ENCODE peak calls at places on chromosomes 6 and 20, in ten cellular contexts. One of them, this sample, is unnamed.
A peak's percentile ranks its signal among the peaks of the same experiment; 100 is the strongest.

GRCh38 chr6:34476941-34477340 is 11.1 kb downstream of the PACSIN1 start:
- DNase-seq in fibroblast of villous mesenchyme: no peak
- DNase-seq in brain microvascular endothelial cell: no peak
- DNase-seq in A549: no peak
- DNase-seq in neural crest cell: no peak
- DNase-seq in omental fat pad: no peak
- DNase-seq in tibial artery: no peak
- DNase-seq in foreskin keratinocyte: no peak
- DNase-seq in GM23338: no peak
- DNase-seq in CD8-positive, alpha-beta T cell: no peak
- DNase-seq in this sample: no peak

GRCh38 chr6:157265186-157265585 is 58.1 kb downstream of the TMEM242 start:
- DNase-seq in fibroblast of villous mesenchyme: no peak
- DNase-seq in brain microvascular endothelial cell: no peak
- DNase-seq in A549: no peak
- DNase-seq in neural crest cell: no peak
- DNase-seq in omental fat pad: no peak
- DNase-seq in tibial artery: peak; percentile 58
- DNase-seq in foreskin keratinocyte: no peak
- DNase-seq in GM23338: no peak
- DNase-seq in CD8-positive, alpha-beta T cell: no peak
- DNase-seq in this sample: no peak

GRCh38 chr6:151209071-151209831 is 30.5 kb upstream of the AKAP12 start:
- DNase-seq in fibroblast of villous mesenchyme: no peak
- DNase-seq in brain microvascular endothelial cell: peak; percentile 21
- DNase-seq in A549: peak; percentile 15
- DNase-seq in neural crest cell: no peak
- DNase-seq in omental fat pad: no peak
- DNase-seq in tibial artery: no peak
- DNase-seq in foreskin keratinocyte: peak; percentile 61
- DNase-seq in GM23338: no peak
- DNase-seq in CD8-positive, alpha-beta T cell: no peak
- DNase-seq in this sample: no peak

GRCh38 chr20:1664911-1665310 is 7.3 kb upstream of the SIRPG start:
- DNase-seq in fibroblast of villous mesenchyme: no peak
- DNase-seq in brain microvascular endothelial cell: no peak
- DNase-seq in A549: no peak
- DNase-seq in neural crest cell: no peak
- DNase-seq in omental fat pad: no peak
- DNase-seq in tibial artery: no peak
- DNase-seq in foreskin keratinocyte: no peak
- DNase-seq in GM23338: no peak
- DNase-seq in CD8-positive, alpha-beta T cell: peak; percentile 76
- DNase-seq in this sample: no peak

GRCh38 chr6:35371494-35372262 is 29.3 kb downstream of the PPARD start:
- DNase-seq in fibroblast of villous mesenchyme: no peak
- DNase-seq in brain microvascular endothelial cell: no peak
- DNase-seq in A549: no peak
- DNase-seq in neural crest cell: no peak
- DNase-seq in omental fat pad: no peak
- DNase-seq in tibial artery: no peak
- DNase-seq in foreskin keratinocyte: no peak
- DNase-seq in GM23338: no peak
- DNase-seq in CD8-positive, alpha-beta T cell: no peak
- DNase-seq in this sample: no peak

GRCh38 chr20:888057-888456 is 28.1 kb downstream of the ANGPT4 start:
- DNase-seq in fibroblast of villous mesenchyme: no peak
- DNase-seq in brain microvascular endothelial cell: no peak
- DNase-seq in A549: no peak
- DNase-seq in neural crest cell: no peak
- DNase-seq in omental fat pad: no peak
- DNase-seq in tibial artery: no peak
- DNase-seq in foreskin keratinocyte: no peak
- DNase-seq in GM23338: no peak
- DNase-seq in CD8-positive, alpha-beta T cell: no peak
- DNase-seq in this sample: no peak

GRCh38 chr6:170134077-170135040 is 156.5 kb downstream of the DLL1 start:
- DNase-seq in fibroblast of villous mesenchyme: no peak
- DNase-seq in brain microvascular endothelial cell: no peak
- DNase-seq in A549: no peak
- DNase-seq in neural crest cell: no peak
- DNase-seq in omental fat pad: no peak
- DNase-seq in tibial artery: peak; percentile 60
- DNase-seq in foreskin keratinocyte: no peak
- DNase-seq in GM23338: no peak
- DNase-seq in CD8-positive, alpha-beta T cell: peak; percentile 38
- DNase-seq in this sample: no peak

GRCh38 chr20:38215789-38216182 is 44.7 kb downstream of the KIAA1755 start:
- DNase-seq in fibroblast of villous mesenchyme: no peak
- DNase-seq in brain microvascular endothelial cell: no peak
- DNase-seq in A549: no peak
- DNase-seq in neural crest cell: no peak
- DNase-seq in omental fat pad: no peak
- DNase-seq in tibial artery: peak; percentile 9
- DNase-seq in foreskin keratinocyte: no peak
- DNase-seq in GM23338: no peak
- DNase-seq in CD8-positive, alpha-beta T cell: no peak
- DNase-seq in this sample: no peak

GRCh38 chr20:11387189-11387754 is 530.4 kb upstream of the BTBD3 start:
- DNase-seq in fibroblast of villous mesenchyme: peak; percentile 92
- DNase-seq in brain microvascular endothelial cell: peak; percentile 89
- DNase-seq in A549: peak; percentile 43
- DNase-seq in neural crest cell: no peak
- DNase-seq in omental fat pad: no peak
- DNase-seq in tibial artery: no peak
- DNase-seq in foreskin keratinocyte: peak; percentile 97
- DNase-seq in GM23338: no peak
- DNase-seq in CD8-positive, alpha-beta T cell: no peak
- DNase-seq in this sample: no peak

GRCh38 chr6:40577672-40578071 is 9.5 kb downstream of the LRFN2 start:
- DNase-seq in fibroblast of villous mesenchyme: no peak
- DNase-seq in brain microvascular endothelial cell: no peak
- DNase-seq in A549: no peak
- DNase-seq in neural crest cell: no peak
- DNase-seq in omental fat pad: no peak
- DNase-seq in tibial artery: no peak
- DNase-seq in foreskin keratinocyte: no peak
- DNase-seq in GM23338: no peak
- DNase-seq in CD8-positive, alpha-beta T cell: no peak
- DNase-seq in this sample: no peak

GRCh38 chr6:157381631-157382621 is 936 bp downstream of the ZDHHC14 start:
- DNase-seq in fibroblast of villous mesenchyme: peak; percentile 51
- DNase-seq in brain microvascular endothelial cell: peak; percentile 40
- DNase-seq in A549: peak; percentile 28
- DNase-seq in neural crest cell: peak; percentile 20
- DNase-seq in omental fat pad: peak; percentile 52
- DNase-seq in tibial artery: peak; percentile 77
- DNase-seq in foreskin keratinocyte: peak; percentile 41
- DNase-seq in GM23338: peak; percentile 55
- DNase-seq in CD8-positive, alpha-beta T cell: peak; percentile 72
- DNase-seq in this sample: no peak

GRCh38 chr6:136440187-136440582 is 110.0 kb downstream of the MAP7 start:
- DNase-seq in fibroblast of villous mesenchyme: no peak
- DNase-seq in brain microvascular endothelial cell: no peak
- DNase-seq in A549: no peak
- DNase-seq in neural crest cell: no peak
- DNase-seq in omental fat pad: no peak
- DNase-seq in tibial artery: no peak
- DNase-seq in foreskin keratinocyte: peak; percentile 62
- DNase-seq in GM23338: no peak
- DNase-seq in CD8-positive, alpha-beta T cell: no peak
- DNase-seq in this sample: no peak

GRCh38 chr6:10414766-10415592 is at the start of gene TFAP2A:
- DNase-seq in fibroblast of villous mesenchyme: peak; percentile 20
- DNase-seq in brain microvascular endothelial cell: peak; percentile 16
- DNase-seq in A549: peak; percentile 59
- DNase-seq in neural crest cell: no peak
- DNase-seq in omental fat pad: no peak
- DNase-seq in tibial artery: no peak
- DNase-seq in foreskin keratinocyte: peak; percentile 96
- DNase-seq in GM23338: peak; percentile 95
- DNase-seq in CD8-positive, alpha-beta T cell: no peak
- DNase-seq in this sample: no peak

GRCh38 chr20:45257161-45257560 is 2.8 kb upstream of the SLPI start:
- DNase-seq in fibroblast of villous mesenchyme: no peak
- DNase-seq in brain microvascular endothelial cell: no peak
- DNase-seq in A549: no peak
- DNase-seq in neural crest cell: no peak
- DNase-seq in omental fat pad: no peak
- DNase-seq in tibial artery: no peak
- DNase-seq in foreskin keratinocyte: peak; percentile 17
- DNase-seq in GM23338: no peak
- DNase-seq in CD8-positive, alpha-beta T cell: no peak
- DNase-seq in this sample: no peak

GRCh38 chr6:159931112-159931511 is 37.8 kb upstream of the IGF2R start:
- DNase-seq in fibroblast of villous mesenchyme: no peak
- DNase-seq in brain microvascular endothelial cell: no peak
- DNase-seq in A549: no peak
- DNase-seq in neural crest cell: no peak
- DNase-seq in omental fat pad: no peak
- DNase-seq in tibial artery: no peak
- DNase-seq in foreskin keratinocyte: no peak
- DNase-seq in GM23338: no peak
- DNase-seq in CD8-positive, alpha-beta T cell: no peak
- DNase-seq in this sample: no peak

GRCh38 chr6:156794963-156795362 is 17.8 kb downstream of the ARID1B start:
- DNase-seq in fibroblast of villous mesenchyme: no peak
- DNase-seq in brain microvascular endothelial cell: no peak
- DNase-seq in A549: no peak
- DNase-seq in neural crest cell: no peak
- DNase-seq in omental fat pad: no peak
- DNase-seq in tibial artery: no peak
- DNase-seq in foreskin keratinocyte: no peak
- DNase-seq in GM23338: no peak
- DNase-seq in CD8-positive, alpha-beta T cell: no peak
- DNase-seq in this sample: no peak

GRCh38 chr6:122180132-122180531 is 219.3 kb upstream of the HSF2 start:
- DNase-seq in fibroblast of villous mesenchyme: peak; percentile 32
- DNase-seq in brain microvascular endothelial cell: no peak
- DNase-seq in A549: no peak
- DNase-seq in neural crest cell: no peak
- DNase-seq in omental fat pad: no peak
- DNase-seq in tibial artery: no peak
- DNase-seq in foreskin keratinocyte: no peak
- DNase-seq in GM23338: no peak
- DNase-seq in CD8-positive, alpha-beta T cell: no peak
- DNase-seq in this sample: no peak
- TF ChIP-seq CTCF in fibroblast of villous mesenchyme: peak; percentile 45
- TF ChIP-seq CTCF in brain microvascular endothelial cell: peak; percentile 49
- TF ChIP-seq CTCF in A549: no peak
- TF ChIP-seq CTCF in neural crest cell: peak; percentile 25
- TF ChIP-seq CTCF in omental fat pad: no peak
- TF ChIP-seq CTCF in tibial artery: no peak
- TF ChIP-seq CTCF in foreskin keratinocyte: peak; percentile 26
- TF ChIP-seq CTCF in GM23338: peak; percentile 64
- TF ChIP-seq CTCF in CD8-positive, alpha-beta T cell: no peak
- TF ChIP-seq CTCF in this sample: peak; percentile 46

GRCh38 chr6:24524801-24525200 is 30.0 kb downstream of the ALDH5A1 start:
- DNase-seq in fibroblast of villous mesenchyme: peak; percentile 53
- DNase-seq in brain microvascular endothelial cell: peak; percentile 51
- DNase-seq in A549: no peak
- DNase-seq in neural crest cell: no peak
- DNase-seq in omental fat pad: no peak
- DNase-seq in tibial artery: no peak
- DNase-seq in foreskin keratinocyte: peak; percentile 32
- DNase-seq in GM23338: peak; percentile 83
- DNase-seq in CD8-positive, alpha-beta T cell: no peak
- DNase-seq in this sample: no peak
- TF ChIP-seq CTCF in fibroblast of villous mesenchyme: peak; percentile 62
- TF ChIP-seq CTCF in brain microvascular endothelial cell: peak; percentile 79
- TF ChIP-seq CTCF in A549: peak; percentile 44
- TF ChIP-seq CTCF in neural crest cell: peak; percentile 69
- TF ChIP-seq CTCF in omental fat pad: no peak
- TF ChIP-seq CTCF in tibial artery: no peak
- TF ChIP-seq CTCF in foreskin keratinocyte: peak; percentile 69
- TF ChIP-seq CTCF in GM23338: peak; percentile 90
- TF ChIP-seq CTCF in CD8-positive, alpha-beta T cell: no peak
- TF ChIP-seq CTCF in this sample: peak; percentile 44

GRCh38 chr6:167252271-167252670 is 38.8 kb upstream of the UNC93A start:
- DNase-seq in fibroblast of villous mesenchyme: no peak
- DNase-seq in brain microvascular endothelial cell: no peak
- DNase-seq in A549: no peak
- DNase-seq in neural crest cell: no peak
- DNase-seq in omental fat pad: no peak
- DNase-seq in tibial artery: no peak
- DNase-seq in foreskin keratinocyte: no peak
- DNase-seq in GM23338: no peak
- DNase-seq in CD8-positive, alpha-beta T cell: no peak
- DNase-seq in this sample: no peak

GRCh38 chr6:167255918-167256553 is 35.1 kb upstream of the UNC93A start:
- DNase-seq in fibroblast of villous mesenchyme: no peak
- DNase-seq in brain microvascular endothelial cell: no peak
- DNase-seq in A549: no peak
- DNase-seq in neural crest cell: no peak
- DNase-seq in omental fat pad: no peak
- DNase-seq in tibial artery: no peak
- DNase-seq in foreskin keratinocyte: no peak
- DNase-seq in GM23338: peak; percentile 55
- DNase-seq in CD8-positive, alpha-beta T cell: no peak
- DNase-seq in this sample: no peak
- TF ChIP-seq CTCF in fibroblast of villous mesenchyme: no peak
- TF ChIP-seq CTCF in brain microvascular endothelial cell: no peak
- TF ChIP-seq CTCF in A549: no peak
- TF ChIP-seq CTCF in neural crest cell: peak; percentile 37
- TF ChIP-seq CTCF in omental fat pad: no peak
- TF ChIP-seq CTCF in tibial artery: no peak
- TF ChIP-seq CTCF in foreskin keratinocyte: peak; percentile 7
- TF ChIP-seq CTCF in GM23338: peak; percentile 75
- TF ChIP-seq CTCF in CD8-positive, alpha-beta T cell: no peak
- TF ChIP-seq CTCF in this sample: no peak

GRCh38 chr6:158703840-158704822 is 54.3 kb downstream of the SYTL3 start:
- DNase-seq in fibroblast of villous mesenchyme: peak; percentile 66
- DNase-seq in brain microvascular endothelial cell: peak; percentile 27
- DNase-seq in A549: peak; percentile 75
- DNase-seq in neural crest cell: peak; percentile 88
- DNase-seq in omental fat pad: peak; percentile 50
- DNase-seq in tibial artery: peak; percentile 87
- DNase-seq in foreskin keratinocyte: peak; percentile 44
- DNase-seq in GM23338: peak; percentile 86
- DNase-seq in CD8-positive, alpha-beta T cell: peak; percentile 89
- DNase-seq in this sample: peak; percentile 86
- TF ChIP-seq CTCF in fibroblast of villous mesenchyme: peak; percentile 96
- TF ChIP-seq CTCF in brain microvascular endothelial cell: peak; percentile 84
- TF ChIP-seq CTCF in A549: peak; percentile 83
- TF ChIP-seq CTCF in neural crest cell: peak; percentile 100
- TF ChIP-seq CTCF in omental fat pad: no peak
- TF ChIP-seq CTCF in tibial artery: peak; percentile 99
- TF ChIP-seq CTCF in foreskin keratinocyte: peak; percentile 99
- TF ChIP-seq CTCF in GM23338: peak; percentile 99
- TF ChIP-seq CTCF in CD8-positive, alpha-beta T cell: peak; percentile 98
- TF ChIP-seq CTCF in this sample: peak; percentile 95

DNA sequence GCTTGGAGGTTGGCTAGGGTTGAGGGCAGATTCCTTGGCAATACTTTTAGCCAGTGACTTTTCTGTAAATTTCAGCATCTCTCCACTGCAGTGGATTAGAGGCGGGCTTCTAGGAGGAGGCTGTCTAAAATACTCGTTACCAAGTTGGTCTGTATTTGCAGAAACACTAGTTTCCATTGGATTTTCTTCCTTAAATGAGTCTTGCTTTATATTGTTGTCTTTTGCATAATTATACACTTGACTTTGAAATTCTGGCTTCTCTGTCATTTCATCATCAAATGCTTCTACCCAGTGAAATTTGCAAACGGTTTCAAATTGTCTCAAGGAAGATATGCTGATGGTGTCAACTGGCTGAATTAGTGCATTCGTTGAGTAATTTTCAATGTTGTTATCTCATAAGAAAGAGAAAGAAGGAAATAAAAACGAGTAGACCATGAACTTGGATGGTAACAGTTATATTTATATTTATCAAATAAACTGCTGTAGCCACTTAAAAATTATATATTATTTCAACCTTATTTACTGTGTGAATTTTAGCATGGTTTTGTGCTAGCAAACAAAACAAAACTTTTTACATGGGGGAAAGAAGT is 10.8 kb downstream of the CAGE1 start:
- DNase-seq in fibroblast of villous mesenchyme: no peak
- DNase-seq in brain microvascular endothelial cell: no peak
- DNase-seq in A549: no peak
- DNase-seq in neural crest cell: no peak
- DNase-seq in omental fat pad: no peak
- DNase-seq in tibial artery: no peak
- DNase-seq in foreskin keratinocyte: no peak
- DNase-seq in GM23338: no peak
- DNase-seq in CD8-positive, alpha-beta T cell: no peak
- DNase-seq in this sample: no peak
- TF ChIP-seq CTCF in fibroblast of villous mesenchyme: no peak
- TF ChIP-seq CTCF in brain microvascular endothelial cell: no peak
- TF ChIP-seq CTCF in A549: no peak
- TF ChIP-seq CTCF in neural crest cell: no peak
- TF ChIP-seq CTCF in omental fat pad: no peak
- TF ChIP-seq CTCF in tibial artery: no peak
- TF ChIP-seq CTCF in foreskin keratinocyte: no peak
- TF ChIP-seq CTCF in GM23338: no peak
- TF ChIP-seq CTCF in CD8-positive, alpha-beta T cell: no peak
- TF ChIP-seq CTCF in this sample: no peak

This sample was measured in D721Med.